ENCODE peak calls at places on chromosomes 11 and 22, in five cellular contexts. U is gastrocnemius medialis, E is AG09319, N is Peyer's patch, F is ovary. W is an unnamed sample.

GRCh38 chr11:35247428-35247827 is 108.5 kb downstream of the CD44 start:
- DNase-seq in F (no peak), E (no peak), U (no peak), N (no peak), W (peak)

GRCh38 chr11:65718531-65718930 is 2.1 kb downstream of the RNASEH2C start:
- DNase-seq in F (no peak), N (no peak), E (no peak), U (no peak), W (no peak)

GRCh38 chr11:64285885-64286800 is 495 bp downstream of the GPR137 start:
- DNase-seq in N (peak), U (no peak), F (no peak), E (no peak), W (no peak)

GRCh38 chr11:10164621-10165020 is 129.4 kb downstream of the SBF2 start:
- DNase-seq in N (no peak), F (no peak), E (no peak), U (no peak), W (no peak)

GRCh38 chr11:65188486-65188885 is 6.8 kb downstream of the CAPN1 start:
- DNase-seq in U (no peak), F (no peak), E (no peak), N (no peak), W (no peak)

GRCh38 chr11:9796854-9797253 is 133.0 kb downstream of the SWAP70 start:
- DNase-seq in E (peak), N (no peak), F (no peak), U (no peak), W (no peak)

GRCh38 chr11:131685906-131686305 is 315.5 kb downstream of the NTM start:
- DNase-seq in E (no peak), U (no peak), N (no peak), F (no peak), W (no peak)

GRCh38 chr11:119113716-119114115 is 6.6 kb downstream of the C2CD2L start:
- DNase-seq in F (no peak), N (no peak), U (no peak), E (no peak), W (no peak)

GRCh38 chr11:102886999-102887398 is 12.2 kb upstream of the MMP12 start:
- DNase-seq in N (no peak), U (no peak), E (no peak), F (no peak), W (no peak)

GRCh38 chr11:114180301-114181055 is 115.7 kb upstream of the NNMT start:
- DNase-seq in F (no peak), N (peak), U (no peak), E (no peak), W (no peak)

GRCh38 chr11:34333787-34334186 is 24.0 kb downstream of the ABTB2 start:
- DNase-seq in F (no peak), E (no peak), U (no peak), N (no peak), W (no peak)

GRCh38 chr11:25734592-25735211 is 597.2 kb upstream of the ANO3 start:
- DNase-seq in E (no peak), N (no peak), U (no peak), F (no peak), W (no peak)

GRCh38 chr11:124832571-124832970 is 32.4 kb upstream of the MSANTD2 start:
- DNase-seq in E (no peak), F (no peak), N (no peak), U (no peak), W (no peak)

GRCh38 chr11:293852-294661 is 5.1 kb downstream of the PGGHG start:
- DNase-seq in U (no peak), E (no peak), N (no peak), F (peak), W (no peak)

GRCh38 chr11:73395297-73396208 is 19.4 kb downstream of the RELT start:
- DNase-seq in N (peak), E (no peak), U (no peak), F (peak), W (no peak)

GRCh38 chr11:10750838-10751580 is at the start of gene CTR9:
- DNase-seq in F (peak), N (peak), U (peak), E (peak), W (peak)

GRCh38 chr11:102730036-102730815 is 5.5 kb upstream of the MMP8 start:
- DNase-seq in U (no peak), N (no peak), E (peak), F (no peak), W (no peak)

GRCh38 chr11:69999721-70000120 is 78.4 kb upstream of the ANO1 start:
- DNase-seq in F (no peak), U (no peak), N (no peak), E (no peak), W (no peak)

GRCh38 chr22:43001271-43002197 is 13.4 kb downstream of the PACSIN2 start:
- DNase-seq in N (no peak), E (no peak), U (no peak), F (no peak), W (no peak)

GRCh38 chr22:23113067-23113846 is 28.5 kb downstream of the RSPH14 start:
- DNase-seq in N (no peak), E (no peak), F (peak), U (no peak), W (no peak)

GRCh38 chr22:19383292-19383691 is 48.2 kb downstream of the HIRA start:
- DNase-seq in F (no peak), U (no peak), E (no peak), N (no peak), W (no peak)

GRCh38 chr11:73271936-73272679 is at the start of gene P2RY6:
- DNase-seq in N (peak), F (no peak), U (no peak), E (no peak), W (no peak)

GRCh38 chr11:8765294-8765693 is 82.7 kb downstream of the RPL27A start:
- DNase-seq in N (no peak), E (no peak), U (no peak), F (no peak), W (no peak)

GRCh38 chr11:99117603-99118002 is 96.9 kb downstream of the CNTN5 start:
- DNase-seq in N (no peak), E (no peak), F (no peak), U (no peak), W (no peak)

GRCh38 chr22:35742342-35743100 is 24.8 kb downstream of the APOL5 start:
- DNase-seq in F (no peak), N (no peak), E (no peak), U (no peak), W (no peak)

GRCh38 chr11:46906596-46906995 is 11.8 kb downstream of the LRP4 start:
- DNase-seq in E (no peak), U (no peak), F (no peak), N (no peak), W (no peak)

GRCh38 chr11:118544647-118545010 is 13.6 kb downstream of the TMEM25 start:
- DNase-seq in N (no peak), F (no peak), E (no peak), U (no peak), W (no peak)

GRCh38 chr11:27174672-27175210 is 134.1 kb downstream of the BBOX1 start:
- DNase-seq in F (no peak), N (no peak), E (no peak), U (no peak), W (no peak)

GRCh38 chr11:61541568-61541967 is 33.0 kb downstream of the LRRC10B start:
- DNase-seq in N (no peak), F (peak), U (no peak), E (peak), W (no peak)

GRCh38 chr11:85941380-85941973 is 86.3 kb downstream of the CCDC83 start:
- DNase-seq in U (peak), N (no peak), F (peak), E (peak), W (no peak)

GRCh38 chr22:19050117-19050516 is 72.1 kb downstream of the DGCR2 start:
- DNase-seq in N (no peak), U (no peak), E (no peak), F (no peak), W (no peak)

GRCh38 chr11:81159900-81160299 is 1573.8 kb downstream of the FAM181B start:
- DNase-seq in N (no peak), E (no peak), F (no peak), U (no peak), W (no peak)

DNA sequence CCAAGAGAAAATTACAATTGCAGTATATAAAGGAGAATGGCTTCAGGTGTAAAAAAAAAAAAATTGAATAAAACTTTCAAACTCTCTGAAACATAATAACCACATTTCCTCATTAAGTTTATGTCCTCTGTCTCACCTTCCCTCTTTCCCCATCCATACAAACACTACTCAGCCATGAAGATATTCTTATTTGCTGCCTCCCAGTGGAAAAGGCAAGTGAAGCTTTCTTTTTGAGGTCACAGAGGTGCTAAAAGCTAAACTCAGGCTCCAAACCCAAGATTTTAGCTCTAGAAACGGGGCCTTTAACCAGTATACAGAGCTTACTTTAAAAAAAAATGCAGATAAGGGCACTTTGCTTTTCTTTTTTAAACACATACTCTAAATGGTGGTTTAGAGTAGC is 1568.5 kb downstream of the FAM181B start:
- DNase-seq in F (no peak), N (no peak), U (no peak), E (no peak), W (no peak)
- TF ChIP-seq CTCF in F (no peak), N (peak), U (no peak), E (no peak), W (no peak)

GRCh38 chr11:79396674-79397073 is 44.2 kb downstream of the TENM4 start:
- DNase-seq in F (no peak), E (no peak), N (no peak), U (no peak), W (no peak)

GRCh38 chr11:79390477-79390876 is 50.4 kb downstream of the TENM4 start:
- DNase-seq in E (no peak), U (no peak), N (no peak), F (peak), W (no peak)

GRCh38 chr11:79390923-79391322 is 49.9 kb downstream of the TENM4 start:
- DNase-seq in N (no peak), F (no peak), E (no peak), U (no peak), W (no peak)

GRCh38 chr11:79396001-79396400 is 44.8 kb downstream of the TENM4 start:
- DNase-seq in U (no peak), E (no peak), F (no peak), N (no peak), W (no peak)

GRCh38 chr11:79393362-79394043 is 47.3 kb downstream of the TENM4 start:
- DNase-seq in E (no peak), F (peak), U (no peak), N (no peak), W (no peak)
- TF ChIP-seq CTCF in E (no peak), F (no peak), U (no peak), N (no peak), W (no peak)

GRCh38 chr11:128759168-128759567 is 65.3 kb downstream of the FLI1 start:
- DNase-seq in E (no peak), N (no peak), U (no peak), F (no peak), W (no peak)

GRCh38 chr11:128756469-128756868 is 62.6 kb downstream of the FLI1 start:
- DNase-seq in N (no peak), U (no peak), F (no peak), E (no peak), W (no peak)

GRCh38 chr11:128759597-128759996 is 65.7 kb downstream of the FLI1 start:
- DNase-seq in N (no peak), U (no peak), E (no peak), F (no peak), W (no peak)

GRCh38 chr11:128757886-128758612 is 64.2 kb downstream of the FLI1 start:
- DNase-seq in U (no peak), E (no peak), N (no peak), F (no peak), W (no peak)

DNA sequence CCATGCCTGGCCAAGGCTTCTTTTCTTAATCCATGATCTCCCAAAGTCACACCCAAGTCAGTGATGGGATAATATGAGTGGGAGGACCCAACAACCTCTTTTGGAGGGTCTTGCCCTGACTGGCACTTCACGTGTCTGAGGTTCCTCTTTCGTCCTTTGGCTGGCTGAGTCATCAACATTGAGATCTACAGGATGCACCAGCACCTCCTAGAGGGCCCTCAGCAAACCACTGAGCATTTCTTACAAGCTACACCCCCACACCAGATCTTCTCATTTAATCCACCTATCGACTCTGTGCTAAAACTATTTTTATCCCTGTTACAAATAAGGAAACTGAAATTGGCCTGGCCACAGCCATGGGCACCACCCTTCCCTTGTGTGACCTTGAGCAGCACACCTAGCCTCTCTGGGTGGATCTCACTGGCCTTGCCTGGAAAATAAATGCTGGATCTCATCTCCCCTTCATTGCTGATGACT is 63.4 kb downstream of the FLI1 start:
- DNase-seq in F (no peak), E (no peak), N (no peak), U (no peak), W (peak)
- TF ChIP-seq CTCF in F (no peak), E (no peak), N (peak), U (no peak), W (peak)

GRCh38 chr11:128776434-128777284 is 82.8 kb downstream of the FLI1 start:
- DNase-seq in N (no peak), U (no peak), E (no peak), F (peak), W (no peak)
- TF ChIP-seq CTCF in N (peak), U (peak), E (peak), F (no peak), W (peak)

DNA sequence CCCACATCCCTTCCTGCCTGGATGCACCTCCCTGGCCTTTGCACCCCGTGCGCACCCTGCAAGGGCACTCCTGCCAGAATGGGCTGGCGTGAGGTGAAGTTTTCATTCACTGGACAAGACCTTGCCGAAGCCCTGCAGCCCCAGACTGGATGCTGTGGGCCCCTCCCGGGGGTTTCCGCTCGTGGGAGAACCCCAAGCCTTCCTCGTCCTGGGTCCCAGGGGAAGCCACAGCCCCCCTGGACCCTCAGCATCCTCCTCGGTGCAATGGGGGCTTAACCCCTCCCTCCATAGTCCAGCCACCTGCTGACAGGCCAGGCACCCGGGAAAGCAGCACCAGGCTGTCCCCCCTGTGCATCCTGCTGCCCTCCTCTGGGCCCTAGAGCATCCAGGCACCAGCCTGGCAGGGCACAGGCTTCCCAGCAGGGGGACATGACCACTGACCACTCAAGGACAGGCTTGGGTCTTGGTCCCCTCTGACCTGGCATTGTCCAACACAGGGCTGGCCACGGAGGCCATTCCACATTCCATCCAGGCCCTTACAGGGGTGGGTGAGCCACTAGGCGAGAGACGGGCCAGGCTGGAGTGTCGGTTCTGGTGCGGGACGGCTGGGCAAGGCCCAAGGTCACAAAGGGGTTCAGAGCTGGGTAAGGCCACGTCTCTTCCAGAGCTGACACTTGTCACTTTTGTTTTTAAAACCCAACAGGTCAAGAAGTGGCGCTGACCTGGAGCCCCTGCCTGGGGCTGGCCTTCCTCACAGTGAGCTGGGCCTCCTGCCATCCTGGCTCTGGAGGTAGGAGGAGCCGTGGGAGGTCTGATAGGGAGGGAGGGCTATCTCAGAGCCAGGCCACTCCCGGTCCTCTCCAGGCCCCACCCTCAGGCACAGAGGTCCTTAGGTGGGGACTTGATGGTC is 41.5 kb upstream of the PPARA start:
- DNase-seq in E (no peak), N (no peak), U (no peak), F (peak), W (no peak)
- TF ChIP-seq CTCF in E (peak), N (no peak), U (no peak), F (no peak), W (no peak)

W was measured in natural killer cell.